ENCODE peak calls at places on chromosome 9, in four cellular contexts. One of them, this sample, is unnamed.

GRCh38 chr9:132241483-132241839 is 79.6 kb downstream of the NTNG2 start:
- DNase-seq in SK-N-SH: no peak
- DNase-seq in GM12878: no peak
- DNase-seq in K562: no peak
- DNase-seq in this sample: no peak

GRCh38 chr9:92590386-92590785 is 54.6 kb upstream of the ECM2 start:
- DNase-seq in SK-N-SH: no peak
- DNase-seq in GM12878: no peak
- DNase-seq in K562: no peak
- DNase-seq in this sample: no peak

GRCh38 chr9:93181672-93182435 is 2.1 kb upstream of the WNK2 start:
- DNase-seq in SK-N-SH: no peak
- DNase-seq in GM12878: no peak
- DNase-seq in K562: no peak
- DNase-seq in this sample: no peak

GRCh38 chr9:35948901-35949318 is 9.0 kb downstream of the OR2S2 start:
- DNase-seq in SK-N-SH: no peak
- DNase-seq in GM12878: no peak
- DNase-seq in K562: no peak
- DNase-seq in this sample: peak

GRCh38 chr9:114823416-114823815 is 17.6 kb upstream of the TNFSF15 start:
- DNase-seq in SK-N-SH: no peak
- DNase-seq in GM12878: no peak
- DNase-seq in K562: no peak
- DNase-seq in this sample: no peak

GRCh38 chr9:14343236-14343947 is 29.5 kb upstream of the NFIB start:
- DNase-seq in SK-N-SH: peak
- DNase-seq in GM12878: no peak
- DNase-seq in K562: no peak
- DNase-seq in this sample: no peak

GRCh38 chr9:18429065-18429464 is 44.9 kb upstream of the ADAMTSL1 start:
- DNase-seq in SK-N-SH: no peak
- DNase-seq in GM12878: no peak
- DNase-seq in K562: no peak
- DNase-seq in this sample: no peak

GRCh38 chr9:136921307-136921706 is 23.2 kb downstream of the FBXW5 start:
- DNase-seq in SK-N-SH: no peak
- DNase-seq in GM12878: no peak
- DNase-seq in K562: no peak
- DNase-seq in this sample: no peak

GRCh38 chr9:90546200-90546599 is 96.4 kb downstream of the DIRAS2 start:
- DNase-seq in SK-N-SH: peak
- DNase-seq in GM12878: no peak
- DNase-seq in K562: no peak
- DNase-seq in this sample: peak
- TF ChIP-seq NFIC in SK-N-SH: no peak
- TF ChIP-seq NFIC in GM12878: no peak
- TF ChIP-seq NFIC in K562: no peak
- TF ChIP-seq NFIC in this sample: no peak

GRCh38 chr9:6788175-6789016 is 30.6 kb downstream of the KDM4C start:
- DNase-seq in SK-N-SH: no peak
- DNase-seq in GM12878: no peak
- DNase-seq in K562: no peak
- DNase-seq in this sample: peak
- TF ChIP-seq NFIC in SK-N-SH: no peak
- TF ChIP-seq NFIC in GM12878: no peak
- TF ChIP-seq NFIC in K562: no peak
- TF ChIP-seq NFIC in this sample: peak

GRCh38 chr9:127812936-127813675 is 10.4 kb downstream of the FPGS start:
- DNase-seq in SK-N-SH: no peak
- DNase-seq in GM12878: no peak
- DNase-seq in K562: no peak
- DNase-seq in this sample: no peak
- TF ChIP-seq NFIC in SK-N-SH: no peak
- TF ChIP-seq NFIC in GM12878: no peak
- TF ChIP-seq NFIC in K562: no peak
- TF ChIP-seq NFIC in this sample: no peak

GRCh38 chr9:135109650-135110049 is 22.2 kb downstream of the OLFM1 start:
- DNase-seq in SK-N-SH: no peak
- DNase-seq in GM12878: no peak
- DNase-seq in K562: no peak
- DNase-seq in this sample: no peak

GRCh38 chr9:135108801-135109500 is 21.5 kb downstream of the OLFM1 start:
- DNase-seq in SK-N-SH: no peak
- DNase-seq in GM12878: no peak
- DNase-seq in K562: no peak
- DNase-seq in this sample: no peak

GRCh38 chr9:135107592-135108235 is 20.2 kb downstream of the OLFM1 start:
- DNase-seq in SK-N-SH: no peak
- DNase-seq in GM12878: no peak
- DNase-seq in K562: no peak
- DNase-seq in this sample: no peak

GRCh38 chr9:135106551-135107270 is 19.2 kb downstream of the OLFM1 start:
- DNase-seq in SK-N-SH: no peak
- DNase-seq in GM12878: no peak
- DNase-seq in K562: no peak
- DNase-seq in this sample: no peak

DNA sequence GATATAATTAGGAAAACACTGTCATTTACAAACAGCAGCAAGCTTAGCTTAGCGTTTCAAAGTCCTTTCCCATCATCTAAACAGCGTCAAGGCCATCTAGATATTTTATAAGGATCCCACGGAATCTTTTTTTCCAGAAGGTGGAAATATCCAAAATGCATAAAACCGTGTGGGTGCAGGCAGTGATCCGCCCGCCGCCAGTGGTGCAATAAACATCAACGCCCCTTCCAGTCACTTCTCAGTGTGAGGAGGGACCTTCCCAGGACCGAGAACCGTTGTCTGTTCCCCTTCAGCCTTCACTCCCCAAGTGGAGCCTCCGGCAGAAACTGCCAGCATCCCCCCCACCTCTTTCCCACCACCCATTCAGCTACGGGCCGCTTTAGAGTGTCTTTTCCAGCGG is 22.9 kb downstream of the OLFM1 start:
- DNase-seq in SK-N-SH: no peak
- DNase-seq in GM12878: no peak
- DNase-seq in K562: no peak
- DNase-seq in this sample: no peak
- TF ChIP-seq NFIC in SK-N-SH: no peak
- TF ChIP-seq NFIC in GM12878: no peak
- TF ChIP-seq NFIC in K562: no peak
- TF ChIP-seq NFIC in this sample: no peak